ENCODE peak calls at places on chromosomes 11 and 22, in six cellular contexts. One of them, this sample, is unnamed.

GRCh38 chr11:8099291-8099899 is 18.4 kb downstream of the TUB start:
- DNase-seq in left ventricle myocardium inferior: peak
- DNase-seq in glutamatergic neuron: peak
- DNase-seq in Peyer's patch: peak
- DNase-seq in bronchial epithelial cell: peak
- DNase-seq in lower leg skin: peak
- DNase-seq in this sample: peak

GRCh38 chr11:64854534-64855502 is 10.4 kb upstream of the CDC42BPG start:
- DNase-seq in left ventricle myocardium inferior: peak
- DNase-seq in bronchial epithelial cell: peak
- DNase-seq in lower leg skin: peak
- DNase-seq in glutamatergic neuron: no peak
- DNase-seq in Peyer's patch: peak
- DNase-seq in this sample: peak

GRCh38 chr11:95341246-95341645 is 110.2 kb upstream of the SESN3 start:
- DNase-seq in glutamatergic neuron: peak
- DNase-seq in lower leg skin: no peak
- DNase-seq in left ventricle myocardium inferior: no peak
- DNase-seq in bronchial epithelial cell: no peak
- DNase-seq in Peyer's patch: no peak
- DNase-seq in this sample: no peak

GRCh38 chr11:134024420-134025085 is 44.3 kb upstream of the JAM3 start:
- DNase-seq in bronchial epithelial cell: peak
- DNase-seq in left ventricle myocardium inferior: no peak
- DNase-seq in glutamatergic neuron: no peak
- DNase-seq in Peyer's patch: no peak
- DNase-seq in lower leg skin: no peak
- DNase-seq in this sample: peak

GRCh38 chr22:49138250-49138790 is 689.4 kb downstream of the BRD1 start:
- DNase-seq in bronchial epithelial cell: no peak
- DNase-seq in lower leg skin: no peak
- DNase-seq in Peyer's patch: no peak
- DNase-seq in glutamatergic neuron: no peak
- DNase-seq in left ventricle myocardium inferior: no peak
- DNase-seq in this sample: no peak

GRCh38 chr11:69636512-69636866 is 4.5 kb upstream of the CCND1 start:
- DNase-seq in bronchial epithelial cell: peak
- DNase-seq in lower leg skin: no peak
- DNase-seq in left ventricle myocardium inferior: peak
- DNase-seq in glutamatergic neuron: peak
- DNase-seq in Peyer's patch: peak
- DNase-seq in this sample: peak

GRCh38 chr11:95715777-95716241 is 73.8 kb downstream of the FAM76B start:
- DNase-seq in glutamatergic neuron: no peak
- DNase-seq in bronchial epithelial cell: peak
- DNase-seq in Peyer's patch: peak
- DNase-seq in left ventricle myocardium inferior: no peak
- DNase-seq in lower leg skin: no peak
- DNase-seq in this sample: no peak

GRCh38 chr11:78662811-78663210 is 88.1 kb upstream of the NARS2 start:
- DNase-seq in left ventricle myocardium inferior: no peak
- DNase-seq in Peyer's patch: no peak
- DNase-seq in glutamatergic neuron: no peak
- DNase-seq in bronchial epithelial cell: peak
- DNase-seq in lower leg skin: no peak
- DNase-seq in this sample: no peak

GRCh38 chr11:95154514-95154913 is 64.9 kb downstream of the ENDOD1 start:
- DNase-seq in glutamatergic neuron: peak
- DNase-seq in Peyer's patch: peak
- DNase-seq in left ventricle myocardium inferior: no peak
- DNase-seq in lower leg skin: no peak
- DNase-seq in bronchial epithelial cell: peak
- DNase-seq in this sample: no peak

GRCh38 chr11:114301927-114302326 is 5.7 kb downstream of the NNMT start:
- DNase-seq in bronchial epithelial cell: no peak
- DNase-seq in glutamatergic neuron: no peak
- DNase-seq in Peyer's patch: no peak
- DNase-seq in left ventricle myocardium inferior: no peak
- DNase-seq in lower leg skin: no peak
- DNase-seq in this sample: no peak

GRCh38 chr11:29272019-29272654 is 744.7 kb downstream of the KCNA4 start:
- DNase-seq in lower leg skin: no peak
- DNase-seq in left ventricle myocardium inferior: no peak
- DNase-seq in bronchial epithelial cell: peak
- DNase-seq in glutamatergic neuron: no peak
- DNase-seq in Peyer's patch: no peak
- DNase-seq in this sample: peak

GRCh38 chr11:7079545-7080135 is 9.2 kb upstream of the RBMXL2 start:
- DNase-seq in lower leg skin: no peak
- DNase-seq in left ventricle myocardium inferior: no peak
- DNase-seq in glutamatergic neuron: no peak
- DNase-seq in Peyer's patch: no peak
- DNase-seq in bronchial epithelial cell: no peak
- DNase-seq in this sample: no peak

GRCh38 chr11:134047586-134047999 is 21.3 kb upstream of the JAM3 start:
- DNase-seq in lower leg skin: peak
- DNase-seq in bronchial epithelial cell: no peak
- DNase-seq in Peyer's patch: peak
- DNase-seq in left ventricle myocardium inferior: peak
- DNase-seq in glutamatergic neuron: no peak
- DNase-seq in this sample: peak

GRCh38 chr11:587978-588380 is 11.7 kb downstream of the PHRF1 start:
- DNase-seq in left ventricle myocardium inferior: no peak
- DNase-seq in bronchial epithelial cell: no peak
- DNase-seq in lower leg skin: no peak
- DNase-seq in glutamatergic neuron: no peak
- DNase-seq in Peyer's patch: peak
- DNase-seq in this sample: peak

GRCh38 chr22:25364281-25364680 is 144.8 kb downstream of the CRYBB2 start:
- DNase-seq in glutamatergic neuron: peak
- DNase-seq in bronchial epithelial cell: no peak
- DNase-seq in left ventricle myocardium inferior: no peak
- DNase-seq in Peyer's patch: no peak
- DNase-seq in lower leg skin: no peak
- DNase-seq in this sample: no peak

GRCh38 chr11:65356394-65356972 is 1.9 kb downstream of the TIGD3 start:
- DNase-seq in lower leg skin: no peak
- DNase-seq in glutamatergic neuron: no peak
- DNase-seq in Peyer's patch: no peak
- DNase-seq in bronchial epithelial cell: no peak
- DNase-seq in left ventricle myocardium inferior: peak
- DNase-seq in this sample: no peak

GRCh38 chr11:3148990-3149851 is 15.9 kb downstream of the OSBPL5 start:
- DNase-seq in glutamatergic neuron: no peak
- DNase-seq in Peyer's patch: no peak
- DNase-seq in bronchial epithelial cell: no peak
- DNase-seq in lower leg skin: no peak
- DNase-seq in left ventricle myocardium inferior: no peak
- DNase-seq in this sample: no peak

GRCh38 chr11:23674866-23675265 is 814.6 kb upstream of the CCDC179 start:
- DNase-seq in glutamatergic neuron: no peak
- DNase-seq in bronchial epithelial cell: no peak
- DNase-seq in Peyer's patch: no peak
- DNase-seq in lower leg skin: no peak
- DNase-seq in left ventricle myocardium inferior: no peak
- DNase-seq in this sample: no peak

GRCh38 chr22:39490135-39490798 is 11.8 kb upstream of the MIEF1 start:
- DNase-seq in glutamatergic neuron: peak
- DNase-seq in lower leg skin: peak
- DNase-seq in left ventricle myocardium inferior: peak
- DNase-seq in bronchial epithelial cell: peak
- DNase-seq in Peyer's patch: peak
- DNase-seq in this sample: peak

GRCh38 chr22:23361676-23362075 is 181.4 kb downstream of the BCR start:
- DNase-seq in lower leg skin: no peak
- DNase-seq in bronchial epithelial cell: no peak
- DNase-seq in glutamatergic neuron: no peak
- DNase-seq in Peyer's patch: no peak
- DNase-seq in left ventricle myocardium inferior: no peak
- DNase-seq in this sample: no peak

GRCh38 chr11:83044958-83045712 is 26.6 kb downstream of the RAB30 start:
- DNase-seq in glutamatergic neuron: no peak
- DNase-seq in lower leg skin: no peak
- DNase-seq in Peyer's patch: no peak
- DNase-seq in left ventricle myocardium inferior: no peak
- DNase-seq in bronchial epithelial cell: peak
- DNase-seq in this sample: peak

GRCh38 chr11:65558002-65558784 is at the start of gene LTBP3:
- DNase-seq in lower leg skin: no peak
- DNase-seq in bronchial epithelial cell: no peak
- DNase-seq in left ventricle myocardium inferior: peak
- DNase-seq in glutamatergic neuron: no peak
- DNase-seq in Peyer's patch: peak
- DNase-seq in this sample: peak

GRCh38 chr22:19463491-19464469 is 15.2 kb downstream of the UFD1 start:
- DNase-seq in bronchial epithelial cell: no peak
- DNase-seq in glutamatergic neuron: peak
- DNase-seq in Peyer's patch: no peak
- DNase-seq in left ventricle myocardium inferior: peak
- DNase-seq in lower leg skin: no peak
- DNase-seq in this sample: peak
- TF ChIP-seq CTCF in bronchial epithelial cell: no peak
- TF ChIP-seq CTCF in glutamatergic neuron: no peak
- TF ChIP-seq CTCF in Peyer's patch: no peak
- TF ChIP-seq CTCF in left ventricle myocardium inferior: no peak
- TF ChIP-seq CTCF in lower leg skin: no peak
- TF ChIP-seq CTCF in this sample: no peak

DNA sequence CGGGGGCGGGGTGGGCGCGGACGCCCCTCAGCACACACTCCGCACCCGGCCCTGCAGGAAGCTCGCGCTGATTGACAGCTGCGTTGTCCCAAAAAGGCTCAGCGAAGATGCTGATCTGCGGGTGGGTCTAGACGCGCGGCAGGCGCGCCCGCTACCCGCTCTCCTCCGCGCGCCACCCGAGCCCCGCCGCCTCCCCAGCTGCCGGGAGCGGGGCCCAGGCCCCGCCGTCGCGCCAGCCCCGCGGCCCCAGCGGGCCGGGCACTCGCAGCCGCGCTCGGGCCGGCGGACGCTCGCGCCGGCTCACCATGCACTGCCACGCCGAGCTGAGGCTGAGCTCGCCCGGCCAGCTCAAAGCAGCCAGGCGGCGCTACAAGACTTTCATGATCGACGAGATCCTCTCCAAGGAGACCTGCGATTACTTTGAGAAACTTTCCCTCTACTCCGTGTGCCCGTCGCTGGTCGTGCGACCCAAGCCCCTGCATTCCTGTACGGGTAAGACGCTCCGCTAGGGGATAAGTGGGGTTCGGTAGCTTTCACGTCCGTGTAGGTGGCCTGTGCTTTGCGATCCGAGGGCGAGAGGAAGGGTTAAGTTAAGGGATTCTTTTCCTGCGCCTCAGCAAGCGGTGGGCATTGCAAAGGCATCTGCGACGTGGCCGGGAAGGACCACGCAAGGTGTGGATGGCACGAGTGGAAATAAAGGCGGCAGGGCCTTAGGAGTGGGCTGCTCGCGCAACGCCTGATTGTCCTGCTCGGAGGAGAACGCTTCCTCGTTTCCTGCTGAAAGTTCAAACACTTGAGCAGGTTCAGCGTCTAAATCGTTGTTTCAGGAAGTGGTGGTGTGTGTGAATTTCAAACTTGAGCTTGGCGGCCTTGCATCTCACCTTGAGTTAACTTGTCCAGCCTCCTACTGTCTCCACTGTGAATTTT is at the start of gene BARX2:
- DNase-seq in Peyer's patch: peak
- DNase-seq in left ventricle myocardium inferior: peak
- DNase-seq in lower leg skin: no peak
- DNase-seq in bronchial epithelial cell: peak
- DNase-seq in glutamatergic neuron: peak
- DNase-seq in this sample: peak
- TF ChIP-seq CTCF in Peyer's patch: peak
- TF ChIP-seq CTCF in left ventricle myocardium inferior: peak
- TF ChIP-seq CTCF in lower leg skin: no peak
- TF ChIP-seq CTCF in bronchial epithelial cell: peak
- TF ChIP-seq CTCF in glutamatergic neuron: no peak
- TF ChIP-seq CTCF in this sample: peak

GRCh38 chr11:37506516-37506915 is 908.5 kb upstream of the RAG2 start:
- DNase-seq in bronchial epithelial cell: no peak
- DNase-seq in glutamatergic neuron: no peak
- DNase-seq in lower leg skin: no peak
- DNase-seq in Peyer's patch: no peak
- DNase-seq in left ventricle myocardium inferior: no peak
- DNase-seq in this sample: no peak
- TF ChIP-seq CTCF in bronchial epithelial cell: no peak
- TF ChIP-seq CTCF in glutamatergic neuron: no peak
- TF ChIP-seq CTCF in lower leg skin: no peak
- TF ChIP-seq CTCF in Peyer's patch: no peak
- TF ChIP-seq CTCF in left ventricle myocardium inferior: no peak
- TF ChIP-seq CTCF in this sample: no peak

GRCh38 chr11:31120428-31120827 is 249.1 kb downstream of the DCDC1 start:
- DNase-seq in bronchial epithelial cell: no peak
- DNase-seq in lower leg skin: no peak
- DNase-seq in glutamatergic neuron: no peak
- DNase-seq in left ventricle myocardium inferior: no peak
- DNase-seq in Peyer's patch: no peak
- DNase-seq in this sample: no peak

GRCh38 chr11:31118566-31118965 is 251.0 kb downstream of the DCDC1 start:
- DNase-seq in glutamatergic neuron: no peak
- DNase-seq in lower leg skin: no peak
- DNase-seq in bronchial epithelial cell: no peak
- DNase-seq in Peyer's patch: no peak
- DNase-seq in left ventricle myocardium inferior: no peak
- DNase-seq in this sample: no peak

GRCh38 chr11:31114437-31114836 is 255.1 kb downstream of the DCDC1 start:
- DNase-seq in lower leg skin: no peak
- DNase-seq in left ventricle myocardium inferior: no peak
- DNase-seq in glutamatergic neuron: no peak
- DNase-seq in bronchial epithelial cell: no peak
- DNase-seq in Peyer's patch: no peak
- DNase-seq in this sample: no peak

DNA sequence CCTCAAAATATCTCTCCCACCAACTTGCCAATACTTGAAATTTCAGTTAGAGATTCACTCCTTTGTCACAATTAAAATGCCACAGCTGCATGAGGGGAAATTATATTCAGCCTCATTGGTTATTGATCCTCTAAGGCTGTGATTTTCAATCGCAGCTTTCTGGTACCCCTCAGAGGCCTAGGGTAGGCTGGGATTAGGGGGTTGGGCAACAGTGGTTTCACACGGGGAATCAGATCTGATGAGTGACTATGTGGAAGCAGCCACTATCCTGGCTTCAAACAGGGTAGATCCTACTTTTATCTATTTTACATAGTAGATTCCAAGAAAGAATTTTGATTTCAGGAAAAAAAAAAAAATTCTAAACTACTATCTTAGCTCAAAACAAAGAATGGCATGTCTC is 252.5 kb downstream of the DCDC1 start:
- DNase-seq in glutamatergic neuron: no peak
- DNase-seq in bronchial epithelial cell: no peak
- DNase-seq in left ventricle myocardium inferior: no peak
- DNase-seq in lower leg skin: no peak
- DNase-seq in Peyer's patch: no peak
- DNase-seq in this sample: no peak
- TF ChIP-seq CTCF in glutamatergic neuron: no peak
- TF ChIP-seq CTCF in bronchial epithelial cell: no peak
- TF ChIP-seq CTCF in left ventricle myocardium inferior: no peak
- TF ChIP-seq CTCF in lower leg skin: no peak
- TF ChIP-seq CTCF in Peyer's patch: no peak
- TF ChIP-seq CTCF in this sample: no peak

GRCh38 chr11:67240575-67241389 is 25.5 kb upstream of the GRK2 start:
- DNase-seq in glutamatergic neuron: peak
- DNase-seq in bronchial epithelial cell: peak
- DNase-seq in Peyer's patch: peak
- DNase-seq in lower leg skin: peak
- DNase-seq in left ventricle myocardium inferior: peak
- DNase-seq in this sample: peak
- TF ChIP-seq CTCF in glutamatergic neuron: no peak
- TF ChIP-seq CTCF in bronchial epithelial cell: no peak
- TF ChIP-seq CTCF in Peyer's patch: no peak
- TF ChIP-seq CTCF in lower leg skin: no peak
- TF ChIP-seq CTCF in left ventricle myocardium inferior: no peak
- TF ChIP-seq CTCF in this sample: no peak